ENCODE peak calls at places on chromosomes 16 and 17, in nine cellular contexts. B is H9; Z is midbrain; E is posterior cingulate gyrus; S is astrocyte of the spinal cord; J is CD4-positive, alpha-beta memory T cell; C is H54; Y is HuH-7; G is HTR-8/SVneo. Q is an unnamed sample.

GRCh38 chr17:32516450-32516849 is 29.7 kb downstream of the CDK5R1 start:
- DNase-seq in C (no peak), S (no peak), G (no peak), B (no peak), J (no peak), Z (no peak), Y (no peak), E (no peak), Q (no peak)

GRCh38 chr16:396605-397004 is 394 bp upstream of the NME4 start:
- DNase-seq in Z (peak; percentile 24), Y (peak; percentile 63), C (peak; percentile 74), S (peak; percentile 31), B (peak; percentile 80), E (no peak), J (no peak), G (peak; percentile 73), Q (no peak)

GRCh38 chr17:9381068-9381467 is 194.6 kb downstream of the STX8 start:
- DNase-seq in S (no peak), B (no peak), C (no peak), Y (no peak), G (no peak), J (no peak), Z (no peak), E (no peak), Q (no peak)

GRCh38 chr16:2205967-2206313 is 686 bp downstream of the MLST8 start:
- DNase-seq in Z (no peak), G (no peak), S (no peak), J (no peak), C (no peak), Y (no peak), B (no peak), E (no peak), Q (no peak)

GRCh38 chr16:5026664-5027063 is 7.1 kb downstream of the NAGPA start:
- DNase-seq in Y (no peak), E (peak; percentile 8), B (no peak), G (no peak), J (no peak), C (no peak), Z (no peak), S (no peak), Q (no peak)

GRCh38 chr17:17388657-17389496 is 85.7 kb downstream of the NT5M start:
- DNase-seq in Y (no peak), J (no peak), B (no peak), G (no peak), C (no peak), Z (no peak), E (no peak), S (peak; percentile 58), Q (no peak)

GRCh38 chr17:57578608-57578990 is 166.5 kb downstream of the CCDC182 start:
- DNase-seq in E (no peak), Z (no peak), B (no peak), C (no peak), Y (no peak), J (no peak), S (no peak), G (no peak), Q (no peak)

GRCh38 chr16:11032000-11032921 is 87.9 kb downstream of the CLEC16A start:
- DNase-seq in J (no peak), C (no peak), B (no peak), Y (no peak), G (no peak), Z (no peak), S (no peak), E (no peak), Q (no peak)

GRCh38 chr16:67995423-67995822 is 3.9 kb downstream of the DPEP2 start:
- DNase-seq in B (no peak), Y (no peak), S (no peak), G (no peak), J (peak; percentile 51), Z (no peak), C (no peak), E (no peak), Q (no peak)

Q was measured in mucosa of gallbladder.